ENCODE peak calls at places on chromosomes 16 and 17, in six cellular contexts. One of them, this sample, is unnamed.

GRCh38 chr17:36937961-36938565 is 788 bp downstream of the LHX1 start:
- DNase-seq in kidney epithelial cell: no peak
- DNase-seq in thoracic aorta: no peak
- DNase-seq in HFFc6: no peak
- DNase-seq in neural crest cell: peak
- DNase-seq in left ventricle myocardium inferior: no peak
- DNase-seq in this sample: no peak

GRCh38 chr16:3536271-3536671 is 35.5 kb downstream of the CLUAP1 start:
- DNase-seq in kidney epithelial cell: no peak
- DNase-seq in thoracic aorta: no peak
- DNase-seq in HFFc6: peak
- DNase-seq in neural crest cell: no peak
- DNase-seq in left ventricle myocardium inferior: no peak
- DNase-seq in this sample: no peak

GRCh38 chr17:36845916-36846315 is 91.4 kb upstream of the LHX1 start:
- DNase-seq in kidney epithelial cell: no peak
- DNase-seq in thoracic aorta: no peak
- DNase-seq in HFFc6: no peak
- DNase-seq in neural crest cell: no peak
- DNase-seq in left ventricle myocardium inferior: no peak
- DNase-seq in this sample: no peak

GRCh38 chr16:58086381-58087208 is 42.6 kb downstream of the CFAP20 start:
- DNase-seq in kidney epithelial cell: no peak
- DNase-seq in thoracic aorta: no peak
- DNase-seq in HFFc6: no peak
- DNase-seq in neural crest cell: no peak
- DNase-seq in left ventricle myocardium inferior: no peak
- DNase-seq in this sample: no peak

GRCh38 chr16:73095885-73096341 is 48.0 kb upstream of the ZFHX3 start:
- DNase-seq in kidney epithelial cell: no peak
- DNase-seq in thoracic aorta: no peak
- DNase-seq in HFFc6: no peak
- DNase-seq in neural crest cell: no peak
- DNase-seq in left ventricle myocardium inferior: no peak
- DNase-seq in this sample: no peak

GRCh38 chr17:1110524-1110843 is 69.3 kb downstream of the ABR start:
- DNase-seq in kidney epithelial cell: no peak
- DNase-seq in thoracic aorta: no peak
- DNase-seq in HFFc6: no peak
- DNase-seq in neural crest cell: no peak
- DNase-seq in left ventricle myocardium inferior: no peak
- DNase-seq in this sample: no peak

GRCh38 chr16:57802635-57803412 is 533 bp upstream of the KIFC3 start:
- DNase-seq in kidney epithelial cell: no peak
- DNase-seq in thoracic aorta: no peak
- DNase-seq in HFFc6: no peak
- DNase-seq in neural crest cell: peak
- DNase-seq in left ventricle myocardium inferior: no peak
- DNase-seq in this sample: no peak

GRCh38 chr17:75774988-75775668 is 9.5 kb upstream of the UNK start:
- DNase-seq in kidney epithelial cell: no peak
- DNase-seq in thoracic aorta: no peak
- DNase-seq in HFFc6: peak
- DNase-seq in neural crest cell: no peak
- DNase-seq in left ventricle myocardium inferior: no peak
- DNase-seq in this sample: no peak

GRCh38 chr17:29836643-29837042 is 93.4 kb downstream of the SSH2 start:
- DNase-seq in kidney epithelial cell: no peak
- DNase-seq in thoracic aorta: no peak
- DNase-seq in HFFc6: peak
- DNase-seq in neural crest cell: no peak
- DNase-seq in left ventricle myocardium inferior: no peak
- DNase-seq in this sample: no peak

GRCh38 chr17:64232466-64233262 is 30.4 kb downstream of the TEX2 start:
- DNase-seq in kidney epithelial cell: no peak
- DNase-seq in thoracic aorta: no peak
- DNase-seq in HFFc6: no peak
- DNase-seq in neural crest cell: no peak
- DNase-seq in left ventricle myocardium inferior: no peak
- DNase-seq in this sample: no peak

GRCh38 chr17:9860851-9861250 is 35.1 kb downstream of the GLP2R start:
- DNase-seq in kidney epithelial cell: no peak
- DNase-seq in thoracic aorta: no peak
- DNase-seq in HFFc6: no peak
- DNase-seq in neural crest cell: no peak
- DNase-seq in left ventricle myocardium inferior: no peak
- DNase-seq in this sample: no peak

GRCh38 chr16:87598431-87598830 is 3.9 kb upstream of the JPH3 start:
- DNase-seq in kidney epithelial cell: no peak
- DNase-seq in thoracic aorta: no peak
- DNase-seq in HFFc6: no peak
- DNase-seq in neural crest cell: no peak
- DNase-seq in left ventricle myocardium inferior: no peak
- DNase-seq in this sample: no peak

GRCh38 chr16:81645303-81645702 is 133.8 kb upstream of the PLCG2 start:
- DNase-seq in kidney epithelial cell: peak
- DNase-seq in thoracic aorta: no peak
- DNase-seq in HFFc6: peak
- DNase-seq in neural crest cell: no peak
- DNase-seq in left ventricle myocardium inferior: peak
- DNase-seq in this sample: no peak

GRCh38 chr16:81432899-81433560 is 11.6 kb upstream of the CMIP start:
- DNase-seq in kidney epithelial cell: no peak
- DNase-seq in thoracic aorta: no peak
- DNase-seq in HFFc6: no peak
- DNase-seq in neural crest cell: no peak
- DNase-seq in left ventricle myocardium inferior: no peak
- DNase-seq in this sample: no peak

GRCh38 chr17:45013021-45013997 is 38.1 kb downstream of the DCAKD start:
- DNase-seq in kidney epithelial cell: no peak
- DNase-seq in thoracic aorta: no peak
- DNase-seq in HFFc6: no peak
- DNase-seq in neural crest cell: no peak
- DNase-seq in left ventricle myocardium inferior: peak
- DNase-seq in this sample: no peak

GRCh38 chr17:81845361-81845760 is 10.5 kb upstream of the PPP1R27 start:
- DNase-seq in kidney epithelial cell: no peak
- DNase-seq in thoracic aorta: no peak
- DNase-seq in HFFc6: no peak
- DNase-seq in neural crest cell: no peak
- DNase-seq in left ventricle myocardium inferior: no peak
- DNase-seq in this sample: no peak

GRCh38 chr17:67546578-67547527 is 169.8 kb downstream of the PITPNC1 start:
- DNase-seq in kidney epithelial cell: no peak
- DNase-seq in thoracic aorta: no peak
- DNase-seq in HFFc6: no peak
- DNase-seq in neural crest cell: no peak
- DNase-seq in left ventricle myocardium inferior: peak
- DNase-seq in this sample: no peak

GRCh38 chr16:84471316-84471715 is 33.1 kb downstream of the MEAK7 start:
- DNase-seq in kidney epithelial cell: no peak
- DNase-seq in thoracic aorta: no peak
- DNase-seq in HFFc6: no peak
- DNase-seq in neural crest cell: no peak
- DNase-seq in left ventricle myocardium inferior: no peak
- DNase-seq in this sample: no peak

GRCh38 chr16:68778551-68779231 is 41.6 kb downstream of the CDH1 start:
- DNase-seq in kidney epithelial cell: no peak
- DNase-seq in thoracic aorta: no peak
- DNase-seq in HFFc6: no peak
- DNase-seq in neural crest cell: no peak
- DNase-seq in left ventricle myocardium inferior: no peak
- DNase-seq in this sample: no peak

GRCh38 chr16:53771655-53772497 is 67.9 kb downstream of the FTO start:
- DNase-seq in kidney epithelial cell: no peak
- DNase-seq in thoracic aorta: no peak
- DNase-seq in HFFc6: no peak
- DNase-seq in neural crest cell: no peak
- DNase-seq in left ventricle myocardium inferior: no peak
- DNase-seq in this sample: no peak

GRCh38 chr17:17979778-17980177 is 7.1 kb downstream of the DRC3 start:
- DNase-seq in kidney epithelial cell: no peak
- DNase-seq in thoracic aorta: no peak
- DNase-seq in HFFc6: no peak
- DNase-seq in neural crest cell: no peak
- DNase-seq in left ventricle myocardium inferior: no peak
- DNase-seq in this sample: no peak

GRCh38 chr16:29656688-29657523 is 6.1 kb upstream of the SPN start:
- DNase-seq in kidney epithelial cell: no peak
- DNase-seq in thoracic aorta: no peak
- DNase-seq in HFFc6: no peak
- DNase-seq in neural crest cell: no peak
- DNase-seq in left ventricle myocardium inferior: no peak
- DNase-seq in this sample: no peak

GRCh38 chr17:57873261-57874057 is 23.6 kb upstream of the MRPS23 start:
- DNase-seq in kidney epithelial cell: no peak
- DNase-seq in thoracic aorta: no peak
- DNase-seq in HFFc6: no peak
- DNase-seq in neural crest cell: no peak
- DNase-seq in left ventricle myocardium inferior: no peak
- DNase-seq in this sample: no peak

GRCh38 chr17:60538726-60539125 is 12.7 kb upstream of the APPBP2 start:
- DNase-seq in kidney epithelial cell: no peak
- DNase-seq in thoracic aorta: no peak
- DNase-seq in HFFc6: no peak
- DNase-seq in neural crest cell: no peak
- DNase-seq in left ventricle myocardium inferior: no peak
- DNase-seq in this sample: no peak

GRCh38 chr16:57265850-57266530 is 18.5 kb downstream of the PLLP start:
- DNase-seq in kidney epithelial cell: no peak
- DNase-seq in thoracic aorta: no peak
- DNase-seq in HFFc6: no peak
- DNase-seq in neural crest cell: no peak
- DNase-seq in left ventricle myocardium inferior: peak
- DNase-seq in this sample: no peak

GRCh38 chr17:7687072-7687907 is at the start of gene TP53:
- DNase-seq in kidney epithelial cell: peak
- DNase-seq in thoracic aorta: peak
- DNase-seq in HFFc6: peak
- DNase-seq in neural crest cell: peak
- DNase-seq in left ventricle myocardium inferior: peak
- DNase-seq in this sample: peak
- TF ChIP-seq CTCF in kidney epithelial cell: no peak
- TF ChIP-seq CTCF in thoracic aorta: no peak
- TF ChIP-seq CTCF in HFFc6: no peak
- TF ChIP-seq CTCF in neural crest cell: no peak
- TF ChIP-seq CTCF in left ventricle myocardium inferior: no peak
- TF ChIP-seq CTCF in this sample: no peak

GRCh38 chr17:79427621-79428539 is 183.0 kb downstream of the RBFOX3 start:
- DNase-seq in kidney epithelial cell: no peak
- DNase-seq in thoracic aorta: no peak
- DNase-seq in HFFc6: no peak
- DNase-seq in neural crest cell: no peak
- DNase-seq in left ventricle myocardium inferior: no peak
- DNase-seq in this sample: no peak
- TF ChIP-seq CTCF in kidney epithelial cell: no peak
- TF ChIP-seq CTCF in thoracic aorta: no peak
- TF ChIP-seq CTCF in HFFc6: no peak
- TF ChIP-seq CTCF in neural crest cell: no peak
- TF ChIP-seq CTCF in left ventricle myocardium inferior: no peak
- TF ChIP-seq CTCF in this sample: no peak

DNA sequence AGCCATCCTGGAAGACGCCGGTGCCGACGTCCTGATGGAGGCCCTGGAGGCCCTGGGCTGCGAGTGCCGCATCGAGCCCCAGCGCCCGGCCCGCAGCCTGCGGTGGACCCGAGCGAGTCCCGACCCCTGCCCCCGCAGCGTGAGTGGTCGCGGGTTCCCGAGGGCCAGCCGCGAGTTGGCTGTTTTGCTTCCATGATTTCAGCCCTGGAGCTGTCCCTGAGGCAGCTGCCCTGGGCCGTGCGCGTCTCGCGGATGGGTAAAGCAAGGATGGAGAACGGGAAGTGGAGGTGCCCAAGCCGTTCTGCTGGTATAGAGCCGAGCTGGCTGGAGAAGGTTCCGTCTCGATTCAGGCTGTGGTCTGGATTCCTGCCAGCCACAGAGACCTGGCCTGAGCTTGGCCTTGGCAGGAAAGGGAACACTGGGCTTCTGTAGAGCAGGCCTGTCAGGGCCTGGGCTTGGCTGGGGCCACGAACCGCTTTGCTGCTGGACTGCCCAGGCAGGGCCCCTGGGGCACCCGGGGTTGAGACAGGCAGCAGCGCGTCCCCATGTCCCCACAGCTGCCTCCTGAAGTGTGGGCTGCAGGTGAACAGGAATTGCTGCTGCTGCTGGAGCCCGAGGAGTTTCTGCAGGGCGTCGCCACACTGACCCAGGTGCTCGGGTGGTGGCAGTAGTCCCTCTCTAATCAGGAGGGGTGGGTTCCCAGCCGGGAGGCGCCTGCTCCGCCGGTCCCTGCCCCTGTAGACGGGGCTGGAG is 945 bp upstream of the MRPS34 start:
- DNase-seq in kidney epithelial cell: no peak
- DNase-seq in thoracic aorta: no peak
- DNase-seq in HFFc6: peak
- DNase-seq in neural crest cell: no peak
- DNase-seq in left ventricle myocardium inferior: no peak
- DNase-seq in this sample: no peak
- TF ChIP-seq CTCF in kidney epithelial cell: no peak
- TF ChIP-seq CTCF in thoracic aorta: no peak
- TF ChIP-seq CTCF in HFFc6: peak
- TF ChIP-seq CTCF in neural crest cell: no peak
- TF ChIP-seq CTCF in left ventricle myocardium inferior: no peak
- TF ChIP-seq CTCF in this sample: peak

GRCh38 chr17:49351572-49352140 is 10.4 kb downstream of the ZNF652 start:
- DNase-seq in kidney epithelial cell: no peak
- DNase-seq in thoracic aorta: no peak
- DNase-seq in HFFc6: no peak
- DNase-seq in neural crest cell: no peak
- DNase-seq in left ventricle myocardium inferior: no peak
- DNase-seq in this sample: no peak

GRCh38 chr17:49357516-49357915 is 4.5 kb downstream of the ZNF652 start:
- DNase-seq in kidney epithelial cell: no peak
- DNase-seq in thoracic aorta: no peak
- DNase-seq in HFFc6: no peak
- DNase-seq in neural crest cell: no peak
- DNase-seq in left ventricle myocardium inferior: no peak
- DNase-seq in this sample: no peak

GRCh38 chr17:49356320-49356719 is 5.7 kb downstream of the ZNF652 start:
- DNase-seq in kidney epithelial cell: no peak
- DNase-seq in thoracic aorta: no peak
- DNase-seq in HFFc6: no peak
- DNase-seq in neural crest cell: no peak
- DNase-seq in left ventricle myocardium inferior: no peak
- DNase-seq in this sample: no peak

GRCh38 chr17:49352587-49353154 is 9.4 kb downstream of the ZNF652 start:
- DNase-seq in kidney epithelial cell: no peak
- DNase-seq in thoracic aorta: no peak
- DNase-seq in HFFc6: no peak
- DNase-seq in neural crest cell: no peak
- DNase-seq in left ventricle myocardium inferior: no peak
- DNase-seq in this sample: no peak

DNA sequence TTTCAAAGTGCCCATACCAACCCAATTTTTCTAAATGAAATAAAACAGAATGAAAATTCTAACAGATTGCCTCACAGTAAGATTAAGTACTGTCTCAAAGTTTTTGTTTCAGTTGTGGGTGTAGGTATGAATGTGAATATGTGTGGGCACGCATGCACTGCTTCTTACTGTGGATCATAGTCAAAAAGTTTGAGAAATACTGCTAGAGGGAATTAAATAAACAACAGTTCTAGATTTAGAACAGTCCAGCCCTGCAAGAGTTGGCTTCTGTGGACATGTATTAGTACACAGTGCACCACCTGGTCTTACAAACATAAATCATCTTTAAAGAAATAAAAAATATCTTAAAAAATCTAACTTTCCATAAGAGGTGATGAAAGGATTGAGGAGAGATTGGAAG is 8.4 kb downstream of the ZNF652 start:
- DNase-seq in kidney epithelial cell: no peak
- DNase-seq in thoracic aorta: no peak
- DNase-seq in HFFc6: no peak
- DNase-seq in neural crest cell: no peak
- DNase-seq in left ventricle myocardium inferior: no peak
- DNase-seq in this sample: no peak
- TF ChIP-seq CTCF in kidney epithelial cell: no peak
- TF ChIP-seq CTCF in thoracic aorta: no peak
- TF ChIP-seq CTCF in HFFc6: no peak
- TF ChIP-seq CTCF in neural crest cell: no peak
- TF ChIP-seq CTCF in left ventricle myocardium inferior: no peak
- TF ChIP-seq CTCF in this sample: no peak

This sample was measured in progenitor cell of endocrine pancreas.